ENCODE peak calls at places on chromosomes 3 and 15, in five cellular contexts. One of them, this sample, is unnamed. For H3K9me3 and H3K36me3, the result is how much of the 10 kb centered on the place peaks cover.

GRCh38 chr3:192060160-192060783 is 599.3 kb downstream of the PYDC2 start:
- DNase-seq in lower lobe of right lung: no peak
- DNase-seq in heart left ventricle: no peak
- DNase-seq in upper lobe of right lung: no peak
- DNase-seq in endodermal cell: no peak
- DNase-seq in this sample: no peak

GRCh38 chr3:32643354-32643753 is 41.6 kb upstream of the CNOT10 start:
- DNase-seq in endodermal cell: peak
- DNase-seq in heart left ventricle: no peak
- DNase-seq in upper lobe of right lung: no peak
- DNase-seq in lower lobe of right lung: no peak
- DNase-seq in this sample: peak

GRCh38 chr15:95931619-95932018 is 398.9 kb upstream of the NR2F2 start:
- DNase-seq in lower lobe of right lung: no peak
- DNase-seq in heart left ventricle: no peak
- DNase-seq in endodermal cell: no peak
- DNase-seq in upper lobe of right lung: no peak
- DNase-seq in this sample: no peak

GRCh38 chr3:188594137-188594536 is 440.2 kb downstream of the LPP start:
- DNase-seq in upper lobe of right lung: no peak
- DNase-seq in heart left ventricle: no peak
- DNase-seq in endodermal cell: no peak
- DNase-seq in lower lobe of right lung: no peak
- DNase-seq in this sample: no peak

GRCh38 chr3:175149675-175150074 is 290.5 kb downstream of the NAALADL2 start:
- DNase-seq in heart left ventricle: no peak
- DNase-seq in lower lobe of right lung: peak
- DNase-seq in endodermal cell: no peak
- DNase-seq in upper lobe of right lung: no peak
- DNase-seq in this sample: no peak

GRCh38 chr3:119639494-119640350 is 20.7 kb downstream of the POPDC2 start:
- DNase-seq in lower lobe of right lung: no peak
- DNase-seq in upper lobe of right lung: no peak
- DNase-seq in heart left ventricle: no peak
- DNase-seq in endodermal cell: no peak
- DNase-seq in this sample: no peak

GRCh38 chr3:127853681-127854080 is 31.4 kb upstream of the MGLL start:
- DNase-seq in lower lobe of right lung: no peak
- DNase-seq in endodermal cell: peak
- DNase-seq in upper lobe of right lung: no peak
- DNase-seq in heart left ventricle: no peak
- DNase-seq in this sample: peak

GRCh38 chr15:56086566-56086965 is 93.2 kb upstream of the NEDD4 start:
- DNase-seq in endodermal cell: no peak
- DNase-seq in lower lobe of right lung: no peak
- DNase-seq in heart left ventricle: no peak
- DNase-seq in upper lobe of right lung: no peak
- DNase-seq in this sample: no peak

GRCh38 chr3:58013973-58014649 is 5.9 kb downstream of the FLNB start:
- DNase-seq in lower lobe of right lung: no peak
- DNase-seq in endodermal cell: peak
- DNase-seq in upper lobe of right lung: no peak
- DNase-seq in heart left ventricle: no peak
- DNase-seq in this sample: no peak

GRCh38 chr3:122890077-122890484 is 95.2 kb downstream of the SLC49A4 start:
- DNase-seq in endodermal cell: peak
- DNase-seq in heart left ventricle: peak
- DNase-seq in upper lobe of right lung: no peak
- DNase-seq in lower lobe of right lung: no peak
- DNase-seq in this sample: no peak

GRCh38 chr15:51369451-51369761 is 28.0 kb downstream of the GLDN start:
- DNase-seq in upper lobe of right lung: no peak
- DNase-seq in endodermal cell: no peak
- DNase-seq in lower lobe of right lung: no peak
- DNase-seq in heart left ventricle: no peak
- DNase-seq in this sample: no peak

GRCh38 chr3:23807161-23808015 is 1.6 kb downstream of the UBE2E1 start:
- DNase-seq in lower lobe of right lung: no peak
- DNase-seq in endodermal cell: no peak
- DNase-seq in heart left ventricle: peak
- DNase-seq in upper lobe of right lung: no peak
- DNase-seq in this sample: no peak

GRCh38 chr15:37014137-37014536 is 86.2 kb downstream of the MEIS2 start:
- DNase-seq in endodermal cell: no peak
- DNase-seq in upper lobe of right lung: no peak
- DNase-seq in lower lobe of right lung: no peak
- DNase-seq in heart left ventricle: no peak
- DNase-seq in this sample: no peak

DNA sequence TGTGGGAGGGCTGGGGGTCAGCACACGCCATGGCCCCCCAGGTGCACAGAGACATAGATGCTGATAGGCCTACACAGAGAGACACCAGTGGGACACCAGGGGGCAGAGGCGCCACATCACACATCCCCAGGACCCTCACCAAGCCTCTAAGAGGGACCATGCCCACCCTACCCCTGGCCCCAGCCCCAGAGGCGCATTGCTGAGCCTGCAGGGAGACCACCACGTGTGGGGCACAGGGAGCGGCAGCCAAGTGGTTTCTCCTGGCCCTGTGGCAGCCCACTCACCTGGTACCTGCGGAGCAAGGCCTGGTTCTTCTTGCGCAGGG is 1.2 kb downstream of the CCDC9B start:
- DNase-seq in endodermal cell: no peak
- DNase-seq in lower lobe of right lung: no peak
- DNase-seq in upper lobe of right lung: no peak
- DNase-seq in heart left ventricle: no peak
- DNase-seq in this sample: no peak
- H3K4me3 ChIP-seq in endodermal cell: no peak
- H3K4me3 ChIP-seq in lower lobe of right lung: peak
- H3K4me3 ChIP-seq in upper lobe of right lung: peak
- H3K4me3 ChIP-seq in heart left ventricle: peak
- H3K4me3 ChIP-seq in this sample: peak

GRCh38 chr3:163126115-163126514 is 1629.5 kb downstream of the OTOL1 start:
- DNase-seq in upper lobe of right lung: no peak
- DNase-seq in endodermal cell: no peak
- DNase-seq in heart left ventricle: no peak
- DNase-seq in lower lobe of right lung: no peak
- DNase-seq in this sample: no peak
- H3K9me3 ChIP-seq in upper lobe of right lung: under half
- H3K9me3 ChIP-seq in endodermal cell: half or more
- H3K9me3 ChIP-seq in heart left ventricle: under half
- H3K9me3 ChIP-seq in lower lobe of right lung: under half
- H3K9me3 ChIP-seq in this sample: under half

DNA sequence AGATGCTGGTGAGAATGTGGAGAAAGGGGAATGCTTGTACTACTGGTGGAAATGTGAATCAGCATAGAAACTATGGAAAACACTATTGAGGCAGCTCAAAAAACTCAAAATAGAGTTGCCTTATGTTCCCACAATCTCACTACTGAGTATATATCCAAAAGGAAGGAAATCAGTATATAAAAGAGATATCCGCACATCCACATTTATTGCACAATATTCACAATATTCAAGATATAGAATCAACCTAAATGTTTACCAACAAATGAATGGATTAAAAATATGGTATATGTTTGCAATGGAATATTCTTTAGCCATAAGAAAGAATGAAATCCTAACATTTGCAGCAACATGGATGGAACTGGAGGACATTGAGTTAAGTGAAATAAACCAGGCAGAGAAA is 686.8 kb downstream of the OTOL1 start:
- DNase-seq in heart left ventricle: no peak
- DNase-seq in upper lobe of right lung: no peak
- DNase-seq in endodermal cell: no peak
- DNase-seq in lower lobe of right lung: no peak
- DNase-seq in this sample: no peak
- H3K36me3 ChIP-seq in heart left ventricle: under half
- H3K36me3 ChIP-seq in upper lobe of right lung: under half
- H3K36me3 ChIP-seq in endodermal cell: under half
- H3K36me3 ChIP-seq in lower lobe of right lung: under half
- H3K36me3 ChIP-seq in this sample: under half

GRCh38 chr3:16174976-16175901 is 759 bp downstream of the GALNT15 start:
- DNase-seq in lower lobe of right lung: no peak
- DNase-seq in endodermal cell: no peak
- DNase-seq in heart left ventricle: no peak
- DNase-seq in upper lobe of right lung: no peak
- DNase-seq in this sample: peak

GRCh38 chr3:16176391-16177030 is 2.0 kb downstream of the GALNT15 start:
- DNase-seq in endodermal cell: peak
- DNase-seq in upper lobe of right lung: no peak
- DNase-seq in lower lobe of right lung: no peak
- DNase-seq in heart left ventricle: no peak
- DNase-seq in this sample: peak

GRCh38 chr3:16171825-16172224 is 2.7 kb upstream of the GALNT15 start:
- DNase-seq in heart left ventricle: no peak
- DNase-seq in lower lobe of right lung: no peak
- DNase-seq in endodermal cell: no peak
- DNase-seq in upper lobe of right lung: no peak
- DNase-seq in this sample: peak

GRCh38 chr3:16173696-16174355 is 654 bp upstream of the GALNT15 start:
- DNase-seq in heart left ventricle: no peak
- DNase-seq in lower lobe of right lung: no peak
- DNase-seq in upper lobe of right lung: no peak
- DNase-seq in endodermal cell: no peak
- DNase-seq in this sample: peak

DNA sequence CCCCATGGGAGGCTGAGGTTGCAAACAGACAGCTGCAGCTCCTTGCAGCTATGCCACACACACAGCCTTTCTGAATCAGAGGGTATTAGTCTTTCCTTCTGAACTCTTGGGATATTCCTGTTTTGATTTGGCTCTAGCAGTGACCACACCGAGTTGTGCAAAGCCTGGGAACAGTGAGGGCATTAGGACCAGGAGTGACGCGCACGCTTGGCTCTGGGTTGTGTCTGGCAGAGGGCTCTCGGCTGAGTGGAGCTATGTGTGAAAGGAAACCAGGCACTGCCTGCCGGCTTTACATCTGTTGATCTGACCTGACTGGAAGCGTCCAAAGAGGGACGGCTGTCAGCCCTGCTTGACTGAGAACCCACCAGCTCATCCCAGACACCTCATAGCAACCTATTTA is at the start of gene GALNT15:
- DNase-seq in lower lobe of right lung: peak
- DNase-seq in heart left ventricle: peak
- DNase-seq in endodermal cell: no peak
- DNase-seq in upper lobe of right lung: peak
- DNase-seq in this sample: peak
- H3K4me3 ChIP-seq in lower lobe of right lung: peak
- H3K4me3 ChIP-seq in heart left ventricle: peak
- H3K4me3 ChIP-seq in endodermal cell: no peak
- H3K4me3 ChIP-seq in upper lobe of right lung: peak
- H3K4me3 ChIP-seq in this sample: peak

GRCh38 chr3:28994161-28994905 is 286.5 kb upstream of the RBMS3 start:
- DNase-seq in lower lobe of right lung: no peak
- DNase-seq in heart left ventricle: no peak
- DNase-seq in endodermal cell: no peak
- DNase-seq in upper lobe of right lung: no peak
- DNase-seq in this sample: no peak
- H3K9me3 ChIP-seq in lower lobe of right lung: under half
- H3K9me3 ChIP-seq in heart left ventricle: under half
- H3K9me3 ChIP-seq in endodermal cell: under half
- H3K9me3 ChIP-seq in upper lobe of right lung: under half
- H3K9me3 ChIP-seq in this sample: under half

DNA sequence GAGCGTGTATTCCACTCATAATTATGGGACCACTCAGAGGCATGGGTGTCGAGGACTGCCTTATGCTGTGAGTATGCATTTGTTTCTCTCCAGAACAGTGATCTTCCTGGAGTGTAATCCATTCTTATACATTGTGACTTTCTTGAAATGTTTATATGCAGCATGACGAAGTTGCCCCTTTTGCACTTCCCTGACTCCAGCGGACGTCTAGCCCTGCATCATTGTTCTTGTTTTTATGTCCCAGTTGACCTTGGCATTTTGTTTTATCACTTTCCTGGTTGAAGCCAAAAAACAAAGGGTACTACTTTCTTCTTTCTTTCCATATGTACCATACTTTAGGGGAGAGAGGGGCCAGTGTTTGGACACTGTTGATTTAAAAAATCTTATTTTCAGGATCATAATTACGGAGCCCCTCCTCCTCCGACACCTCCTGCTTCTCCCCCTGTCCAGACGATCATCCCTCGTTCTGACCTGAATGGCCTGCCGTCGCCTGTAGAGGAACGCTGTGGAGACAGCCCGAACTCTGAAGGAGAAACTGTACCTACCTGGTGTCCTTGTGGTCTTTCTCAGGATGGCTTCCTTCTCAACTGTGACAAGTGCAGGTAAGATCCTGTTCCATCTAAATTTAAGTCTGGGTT is 36.6 kb downstream of the SETD5 start:
- DNase-seq in endodermal cell: no peak
- DNase-seq in upper lobe of right lung: no peak
- DNase-seq in heart left ventricle: no peak
- DNase-seq in lower lobe of right lung: no peak
- DNase-seq in this sample: no peak
- H3K36me3 ChIP-seq in endodermal cell: half or more
- H3K36me3 ChIP-seq in upper lobe of right lung: half or more
- H3K36me3 ChIP-seq in heart left ventricle: half or more
- H3K36me3 ChIP-seq in lower lobe of right lung: half or more
- H3K36me3 ChIP-seq in this sample: half or more

DNA sequence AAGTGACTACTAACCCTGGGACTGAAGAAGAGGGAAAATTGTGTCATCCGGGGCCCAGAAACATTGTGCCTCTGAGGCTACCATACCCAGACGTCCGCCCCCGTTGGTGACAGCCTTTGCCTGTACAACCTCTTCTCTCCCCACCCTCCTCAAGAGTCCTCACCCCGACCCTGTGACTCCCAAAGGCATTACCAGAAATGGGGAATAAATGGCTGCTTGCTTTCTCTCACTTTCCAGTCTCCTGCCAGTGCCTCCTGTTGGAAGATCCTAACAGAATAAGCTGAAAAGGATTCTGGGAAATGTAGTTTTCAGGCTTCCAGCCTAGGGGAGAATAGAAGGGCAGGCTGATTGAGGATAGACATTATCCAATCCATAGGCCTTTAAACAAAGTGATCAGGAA is 30.8 kb upstream of the SLC25A36 start:
- DNase-seq in lower lobe of right lung: no peak
- DNase-seq in heart left ventricle: no peak
- DNase-seq in upper lobe of right lung: no peak
- DNase-seq in endodermal cell: peak
- DNase-seq in this sample: no peak
- H3K4me3 ChIP-seq in lower lobe of right lung: no peak
- H3K4me3 ChIP-seq in heart left ventricle: no peak
- H3K4me3 ChIP-seq in upper lobe of right lung: no peak
- H3K4me3 ChIP-seq in endodermal cell: no peak
- H3K4me3 ChIP-seq in this sample: no peak

GRCh38 chr3:101391413-101391812 is 71.0 kb upstream of the IMPG2 start:
- DNase-seq in endodermal cell: no peak
- DNase-seq in upper lobe of right lung: no peak
- DNase-seq in lower lobe of right lung: no peak
- DNase-seq in heart left ventricle: no peak
- DNase-seq in this sample: no peak
- H3K9me3 ChIP-seq in endodermal cell: under half
- H3K9me3 ChIP-seq in upper lobe of right lung: under half
- H3K9me3 ChIP-seq in lower lobe of right lung: under half
- H3K9me3 ChIP-seq in heart left ventricle: half or more
- H3K9me3 ChIP-seq in this sample: under half

GRCh38 chr3:52200981-52201679 is 3.2 kb downstream of the ALAS1 start:
- DNase-seq in heart left ventricle: no peak
- DNase-seq in lower lobe of right lung: no peak
- DNase-seq in upper lobe of right lung: peak
- DNase-seq in endodermal cell: no peak
- DNase-seq in this sample: no peak
- H3K36me3 ChIP-seq in heart left ventricle: half or more
- H3K36me3 ChIP-seq in lower lobe of right lung: half or more
- H3K36me3 ChIP-seq in upper lobe of right lung: half or more
- H3K36me3 ChIP-seq in endodermal cell: half or more
- H3K36me3 ChIP-seq in this sample: half or more

This sample was measured in esophagus muscularis mucosa.